ENCODE peak calls at places on chromosomes 2 and 18, in six cellular contexts. One of them, this sample, is unnamed.
A peak's percentile ranks its signal among the peaks of the same experiment; 100 is the strongest.

GRCh38 chr2:237694423-237695194 is 67.2 kb downstream of the LRRFIP1 start:
- DNase-seq in activated T-cell treated with anti-CD3 and anti-CD28 coated beads, Interleukin-2, amount 50 U/mL, for 1 hour: peak; percentile 31
- DNase-seq in cardiac septum: no peak
- DNase-seq in fibroblast of lung: no peak
- DNase-seq in NCI-H2171: no peak
- DNase-seq in RWPE1: no peak
- DNase-seq in this sample: no peak

GRCh38 chr2:10434885-10435419 is 13.2 kb downstream of the ODC1 start:
- DNase-seq in activated T-cell treated with anti-CD3 and anti-CD28 coated beads, Interleukin-2, amount 50 U/mL, for 1 hour: peak; percentile 74
- DNase-seq in cardiac septum: peak; percentile 87
- DNase-seq in fibroblast of lung: peak; percentile 58
- DNase-seq in NCI-H2171: peak; percentile 80
- DNase-seq in RWPE1: peak; percentile 82
- DNase-seq in this sample: no peak

GRCh38 chr2:239297142-239298125 is 103.4 kb downstream of the HDAC4 start:
- DNase-seq in activated T-cell treated with anti-CD3 and anti-CD28 coated beads, Interleukin-2, amount 50 U/mL, for 1 hour: no peak
- DNase-seq in cardiac septum: peak; percentile 49
- DNase-seq in fibroblast of lung: no peak
- DNase-seq in NCI-H2171: no peak
- DNase-seq in RWPE1: no peak
- DNase-seq in this sample: no peak

GRCh38 chr18:62663731-62664336 is 51.5 kb upstream of the PHLPP1 start:
- DNase-seq in activated T-cell treated with anti-CD3 and anti-CD28 coated beads, Interleukin-2, amount 50 U/mL, for 1 hour: no peak
- DNase-seq in cardiac septum: no peak
- DNase-seq in fibroblast of lung: peak; percentile 19
- DNase-seq in NCI-H2171: no peak
- DNase-seq in RWPE1: peak; percentile 26
- DNase-seq in this sample: no peak

GRCh38 chr18:35110554-35111058 is 69.4 kb downstream of the MAPRE2 start:
- DNase-seq in activated T-cell treated with anti-CD3 and anti-CD28 coated beads, Interleukin-2, amount 50 U/mL, for 1 hour: no peak
- DNase-seq in cardiac septum: no peak
- DNase-seq in fibroblast of lung: no peak
- DNase-seq in NCI-H2171: no peak
- DNase-seq in RWPE1: no peak
- DNase-seq in this sample: no peak

GRCh38 chr18:13464432-13465125 is 246.0 kb downstream of the LDLRAD4 start:
- DNase-seq in activated T-cell treated with anti-CD3 and anti-CD28 coated beads, Interleukin-2, amount 50 U/mL, for 1 hour: peak; percentile 68
- DNase-seq in cardiac septum: peak; percentile 88
- DNase-seq in fibroblast of lung: no peak
- DNase-seq in NCI-H2171: no peak
- DNase-seq in RWPE1: no peak
- DNase-seq in this sample: no peak

GRCh38 chr2:53473236-53473635 is 294.4 kb upstream of the CHAC2 start:
- DNase-seq in activated T-cell treated with anti-CD3 and anti-CD28 coated beads, Interleukin-2, amount 50 U/mL, for 1 hour: no peak
- DNase-seq in cardiac septum: no peak
- DNase-seq in fibroblast of lung: no peak
- DNase-seq in NCI-H2171: no peak
- DNase-seq in RWPE1: no peak
- DNase-seq in this sample: no peak

GRCh38 chr2:107585851-107586250 is 240.8 kb upstream of the RGPD4 start:
- DNase-seq in activated T-cell treated with anti-CD3 and anti-CD28 coated beads, Interleukin-2, amount 50 U/mL, for 1 hour: no peak
- DNase-seq in cardiac septum: no peak
- DNase-seq in fibroblast of lung: no peak
- DNase-seq in NCI-H2171: no peak
- DNase-seq in RWPE1: peak; percentile 21
- DNase-seq in this sample: no peak

GRCh38 chr2:207328944-207329386 is 163.2 kb upstream of the KLF7 start:
- DNase-seq in activated T-cell treated with anti-CD3 and anti-CD28 coated beads, Interleukin-2, amount 50 U/mL, for 1 hour: no peak
- DNase-seq in cardiac septum: no peak
- DNase-seq in fibroblast of lung: no peak
- DNase-seq in NCI-H2171: no peak
- DNase-seq in RWPE1: no peak
- DNase-seq in this sample: no peak

GRCh38 chr2:28366496-28367282 is 26.0 kb upstream of the FOSL2 start:
- DNase-seq in activated T-cell treated with anti-CD3 and anti-CD28 coated beads, Interleukin-2, amount 50 U/mL, for 1 hour: peak; percentile 61
- DNase-seq in cardiac septum: no peak
- DNase-seq in fibroblast of lung: peak; percentile 62
- DNase-seq in NCI-H2171: no peak
- DNase-seq in RWPE1: no peak
- DNase-seq in this sample: no peak

GRCh38 chr18:9079863-9080528 is 22.5 kb upstream of the NDUFV2 start:
- DNase-seq in activated T-cell treated with anti-CD3 and anti-CD28 coated beads, Interleukin-2, amount 50 U/mL, for 1 hour: no peak
- DNase-seq in cardiac septum: no peak
- DNase-seq in fibroblast of lung: no peak
- DNase-seq in NCI-H2171: no peak
- DNase-seq in RWPE1: no peak
- DNase-seq in this sample: no peak

GRCh38 chr18:904135-905090 is at the start of gene ADCYAP1:
- DNase-seq in activated T-cell treated with anti-CD3 and anti-CD28 coated beads, Interleukin-2, amount 50 U/mL, for 1 hour: no peak
- DNase-seq in cardiac septum: no peak
- DNase-seq in fibroblast of lung: no peak
- DNase-seq in NCI-H2171: peak; percentile 80
- DNase-seq in RWPE1: no peak
- DNase-seq in this sample: no peak